ENCODE peak calls at places on chromosomes 7 and 10, in six cellular contexts. R, O, E, F, L and A are unnamed samples. For H3K36me3, the result is how much of the 10 kb centered on the place peaks cover.

GRCh38 chr7:44784364-44784763 is 12.1 kb upstream of the PPIA start:
- DNase-seq in F (no peak), L (no peak), O (no peak), E (no peak), R (no peak), A (no peak)

GRCh38 chr7:35704261-35704660 is 9.3 kb upstream of the HERPUD2 start:
- DNase-seq in E (no peak), O (no peak), R (no peak), L (no peak), F (no peak), A (no peak)

GRCh38 chr10:93461124-93461806 is 20.9 kb downstream of the MYOF start:
- DNase-seq in O (no peak), E (peak), R (no peak), F (peak), L (no peak), A (no peak)

GRCh38 chr10:110284262-110284661 is 20.5 kb downstream of the SMNDC1 start:
- DNase-seq in E (no peak), R (no peak), F (no peak), O (no peak), L (no peak), A (no peak)

GRCh38 chr7:56063882-56064625 is at the start of gene SUMF2:
- DNase-seq in F (peak), O (peak), E (peak), R (peak), L (peak), A (peak)

GRCh38 chr10:76675561-76675950 is 962.1 kb downstream of the KCNMA1 start:
- DNase-seq in O (no peak), E (no peak), L (no peak), F (no peak), R (no peak), A (no peak)

GRCh38 chr10:95850791-95851190 is 57.0 kb upstream of the CC2D2B start:
- DNase-seq in R (no peak), F (no peak), O (no peak), E (no peak), L (no peak), A (no peak)

GRCh38 chr7:51000956-51001355 is 218.3 kb upstream of the GRB10 start:
- DNase-seq in L (no peak), F (peak), R (no peak), E (no peak), O (peak), A (no peak)

GRCh38 chr7:45882465-45882810 is 5.8 kb upstream of the IGFBP1 start:
- DNase-seq in L (no peak), R (no peak), E (no peak), F (no peak), O (peak), A (no peak)

GRCh38 chr10:843703-844102 is 87.8 kb downstream of the LARP4B start:
- DNase-seq in L (no peak), E (no peak), R (no peak), F (no peak), O (no peak), A (no peak)

GRCh38 chr7:20417260-20417659 is 86.6 kb downstream of the ITGB8 start:
- DNase-seq in R (no peak), E (no peak), O (no peak), F (no peak), L (no peak), A (no peak)

GRCh38 chr10:98919899-98920298 is 315.8 kb downstream of the HPSE2 start:
- DNase-seq in E (peak), L (no peak), O (no peak), R (no peak), F (peak), A (no peak)

GRCh38 chr10:103832806-103833205 is 22.6 kb downstream of the SH3PXD2A start:
- DNase-seq in L (no peak), F (no peak), E (no peak), O (no peak), R (no peak), A (no peak)

GRCh38 chr7:113872981-113873380 is 45.8 kb downstream of the PPP1R3A start:
- DNase-seq in O (no peak), L (no peak), F (no peak), E (no peak), R (no peak), A (no peak)

GRCh38 chr7:90645784-90646183 is 49.7 kb downstream of the CDK14 start:
- DNase-seq in E (no peak), O (peak), L (no peak), R (no peak), F (no peak), A (no peak)

GRCh38 chr10:69397972-69398371 is 18.7 kb downstream of the TACR2 start:
- DNase-seq in E (peak), R (no peak), F (peak), O (no peak), L (no peak), A (no peak)

GRCh38 chr7:118863961-118864360 is 639.5 kb downstream of the ANKRD7 start:
- DNase-seq in L (no peak), O (no peak), R (no peak), F (no peak), E (no peak), A (no peak)

GRCh38 chr7:112080974-112081373 is 125.2 kb downstream of the DOCK4 start:
- DNase-seq in E (peak), L (no peak), R (no peak), O (peak), F (peak), A (peak)

GRCh38 chr7:141617280-141617679 is 66.1 kb downstream of the AGK start:
- DNase-seq in R (no peak), E (peak), F (no peak), L (no peak), O (no peak), A (no peak)

GRCh38 chr10:80477813-80478212 is 23.7 kb downstream of the TSPAN14 start:
- DNase-seq in O (peak), L (no peak), F (peak), E (peak), R (no peak), A (peak)

GRCh38 chr7:100865971-100866720 is 1.0 kb upstream of the TRIP6 start:
- DNase-seq in F (no peak), L (no peak), O (no peak), R (no peak), E (no peak), A (no peak)

GRCh38 chr10:132449051-132449825 is 52.2 kb downstream of the PWWP2B start:
- DNase-seq in R (no peak), F (peak), L (no peak), E (no peak), O (no peak), A (no peak)

GRCh38 chr10:78474743-78475142 is 441.1 kb downstream of the RPS24 start:
- DNase-seq in R (no peak), L (no peak), E (no peak), O (no peak), F (no peak), A (no peak)

GRCh38 chr7:30931927-30932540 is 20.4 kb downstream of the AQP1 start:
- DNase-seq in F (no peak), E (no peak), L (no peak), R (no peak), O (no peak), A (peak)

GRCh38 chr10:98260752-98261151 is 7.2 kb downstream of the LOXL4 start:
- DNase-seq in E (no peak), F (no peak), O (no peak), R (no peak), L (no peak), A (no peak)

GRCh38 chr10:80772596-80772995 is 234.9 kb downstream of the SH2D4B start:
- DNase-seq in O (no peak), L (no peak), R (no peak), F (no peak), E (no peak), A (no peak)

GRCh38 chr10:86179961-86180360 is 186.6 kb downstream of the GRID1 start:
- DNase-seq in O (no peak), E (no peak), F (no peak), R (no peak), L (no peak), A (no peak)

GRCh38 chr10:50619882-50620281 is 3.9 kb downstream of the SGMS1 start:
- DNase-seq in R (no peak), E (no peak), L (no peak), F (no peak), O (no peak), A (no peak)

GRCh38 chr10:53702489-53702888 is 929.9 kb upstream of the MBL2 start:
- DNase-seq in F (no peak), O (no peak), L (no peak), R (no peak), E (no peak), A (no peak)

GRCh38 chr7:18416988-18417387 is 78.6 kb upstream of the HDAC9 start:
- DNase-seq in O (no peak), F (no peak), R (no peak), E (no peak), L (no peak), A (no peak)

DNA sequence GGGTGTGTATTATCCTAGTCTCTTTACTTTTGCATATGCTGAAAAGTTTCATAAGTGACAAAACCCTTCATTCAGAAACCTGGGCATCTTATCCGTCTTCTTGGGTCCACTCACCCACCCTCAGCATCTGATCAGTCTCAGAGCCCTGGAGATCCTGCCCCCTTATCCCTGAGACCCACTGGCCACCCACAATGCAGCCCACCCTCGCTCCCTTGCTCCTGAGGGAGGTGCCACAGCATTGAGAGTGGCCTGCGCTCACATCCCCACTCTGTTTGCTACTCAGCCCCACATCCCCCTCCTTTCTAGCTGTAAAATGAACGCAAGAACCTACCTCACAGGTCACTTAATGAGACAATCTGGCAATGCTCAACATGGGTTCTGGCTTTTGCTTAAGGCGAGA is 27.3 kb downstream of the PDIA4 start:
- DNase-seq in F (no peak), O (no peak), L (no peak), E (no peak), R (no peak), A (no peak)
- H3K36me3 ChIP-seq in F (half or more), O (under half), L (under half), E (under half), R (under half), A (under half)

GRCh38 chr7:22856437-22856836 is 33.8 kb upstream of the TOMM7 start:
- DNase-seq in E (no peak), O (no peak), F (no peak), L (no peak), R (no peak), A (no peak)

GRCh38 chr7:22853674-22854157 is 31.1 kb upstream of the TOMM7 start:
- DNase-seq in F (no peak), E (no peak), O (peak), R (no peak), L (no peak), A (peak)

GRCh38 chr7:22853138-22853537 is 30.5 kb upstream of the TOMM7 start:
- DNase-seq in O (no peak), E (no peak), R (no peak), F (no peak), L (no peak), A (no peak)

GRCh38 chr7:22855049-22855392 is 32.4 kb upstream of the TOMM7 start:
- DNase-seq in O (no peak), F (no peak), E (no peak), L (no peak), R (no peak), A (no peak)

DNA sequence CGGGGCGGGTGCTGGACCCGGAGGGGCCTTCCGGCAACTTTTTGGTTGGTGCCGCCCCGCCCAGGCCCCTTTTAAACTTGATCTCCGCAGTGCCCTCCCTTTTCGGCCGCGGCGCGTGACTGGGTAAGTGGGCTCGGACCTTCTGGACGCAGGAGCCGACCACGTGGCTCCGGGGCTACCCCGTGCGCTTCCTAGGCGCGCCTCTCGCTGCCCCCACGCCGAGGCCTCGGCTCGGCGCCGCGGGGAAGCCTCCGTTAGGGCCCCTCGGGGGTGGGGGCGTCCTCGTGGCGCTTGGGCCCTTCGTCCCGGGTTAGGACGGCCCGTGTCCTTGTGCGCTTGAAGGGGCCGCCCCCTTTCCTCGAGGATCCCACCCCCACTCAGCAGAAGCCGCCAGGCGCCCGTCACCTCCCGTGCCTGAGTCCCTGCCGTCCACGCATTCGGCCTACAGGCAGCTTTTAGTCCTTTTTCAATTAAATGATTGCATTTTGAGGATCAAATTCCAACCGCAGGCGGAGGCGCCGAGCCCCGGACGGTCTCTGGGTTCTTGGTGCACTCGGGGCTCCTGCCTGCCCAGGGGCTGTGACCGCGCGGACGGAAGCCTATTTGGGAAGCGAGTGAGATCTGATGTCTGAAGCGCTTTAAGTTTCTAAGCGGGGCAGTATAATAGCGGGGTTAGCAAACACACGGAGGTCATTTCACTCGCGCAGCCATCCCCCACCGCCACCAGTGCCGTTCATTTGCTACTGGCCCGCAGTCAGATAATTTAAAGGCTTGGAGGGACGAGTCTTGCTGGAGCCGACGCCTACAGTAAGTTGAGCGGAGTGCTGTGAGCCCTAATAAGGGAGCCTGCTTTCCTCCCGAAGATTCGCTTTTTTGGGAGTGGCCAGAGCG is 31.8 kb upstream of the TOMM7 start:
- DNase-seq in R (peak), F (peak), L (peak), E (peak), O (peak), A (peak)
- H2BK120ac ChIP-seq in R (peak), F (peak), L (no peak), E (peak), O (peak), A (peak)

GRCh38 chr7:887488-887820 is 11.1 kb downstream of the GET4 start:
- DNase-seq in O (no peak), L (no peak), F (no peak), R (no peak), E (no peak), A (no peak)
- H3K36me3 ChIP-seq in O (under half), L (under half), F (half or more), R (half or more), E (under half), A (half or more)

GRCh38 chr7:102150266-102150665 is 136.4 kb upstream of the SH2B2 start:
- DNase-seq in E (no peak), L (no peak), F (no peak), R (no peak), O (no peak), A (no peak)

GRCh38 chr7:102155821-102156441 is 130.7 kb upstream of the SH2B2 start:
- DNase-seq in L (no peak), O (no peak), E (no peak), F (peak), R (no peak), A (peak)

GRCh38 chr7:102154425-102154824 is 132.2 kb upstream of the SH2B2 start:
- DNase-seq in O (no peak), F (no peak), L (no peak), R (no peak), E (no peak), A (no peak)

GRCh38 chr7:102153586-102153948 is 133.1 kb upstream of the SH2B2 start:
- DNase-seq in E (no peak), R (no peak), F (no peak), O (no peak), L (no peak), A (no peak)

DNA sequence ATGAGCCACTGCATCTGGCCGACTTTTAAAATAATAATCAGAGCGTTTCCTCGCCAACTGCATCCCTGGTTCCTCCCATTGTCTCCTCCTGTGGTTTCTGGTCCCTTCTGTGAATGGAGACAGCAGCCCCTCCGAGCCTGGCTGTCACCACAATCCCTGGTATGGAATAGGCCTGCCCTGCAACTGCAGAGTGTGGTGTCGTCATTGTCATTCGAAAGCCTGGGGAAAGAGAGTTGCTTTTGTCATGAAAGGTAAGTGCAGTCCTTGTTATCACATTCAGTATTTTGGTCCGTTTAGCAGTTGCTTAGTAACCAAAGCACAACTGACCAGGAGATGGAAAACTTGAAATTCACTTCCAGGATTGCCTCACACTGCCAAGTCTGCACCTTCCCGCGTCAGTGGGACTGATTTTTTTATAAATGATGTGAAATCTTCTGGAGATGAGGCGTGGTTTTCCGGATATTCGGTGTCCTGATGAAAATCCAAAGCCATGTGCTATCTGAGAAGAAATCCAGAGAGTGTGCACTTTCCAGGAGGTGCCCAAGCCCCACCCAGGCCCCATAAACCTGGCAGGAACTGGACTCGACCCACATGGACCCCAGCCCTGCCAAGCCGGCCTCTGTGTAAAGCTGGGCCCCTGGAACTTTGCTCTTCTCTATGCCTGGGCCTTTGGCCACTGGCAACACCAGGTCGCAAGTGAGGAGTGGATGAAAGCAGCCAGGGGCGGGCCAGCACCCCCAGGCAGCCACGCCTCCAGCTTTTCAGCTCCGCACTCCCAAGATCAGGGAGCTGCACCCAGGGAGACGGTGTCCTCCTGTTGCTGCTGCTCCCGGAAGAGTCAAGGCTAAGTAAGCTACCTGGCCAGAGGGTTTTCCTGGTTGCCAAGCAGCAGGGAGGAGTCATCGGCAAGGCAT is 133.7 kb upstream of the SH2B2 start:
- DNase-seq in L (peak), O (peak), F (peak), E (peak), R (no peak), A (peak)
- H2BK120ac ChIP-seq in L (peak), O (no peak), F (no peak), E (no peak), R (no peak), A (peak)